ENCODE peak calls at places on chromosomes 1 and 21, in ten cellular contexts. J is T-helper 2 cell treated with Interferon-gamma antibody and Interleukin-4, amounts not matched to agents 5 μg/mL and 100 μg/mL, for 36 hours; C is PC-3; H is anterior cingulate cortex; B is AG08395; P is ACHN; R is cardiac septum; T is T-helper 17 cell; E is GM12865; Z is upper lobe of right lung. U is an unnamed sample.

GRCh38 chr1:207903767-207904166 is 7.2 kb downstream of the CD34 start:
- DNase-seq in J (no peak), C (peak), H (no peak), B (no peak), P (no peak), R (no peak), T (no peak), E (no peak), Z (no peak), U (no peak)

GRCh38 chr1:65467536-65467935 is 47.1 kb downstream of the LEPR start:
- DNase-seq in J (no peak), C (peak), H (no peak), B (no peak), P (no peak), R (no peak), T (no peak), E (peak), Z (no peak), U (peak)

GRCh38 chr1:36154765-36155559 is 998 bp upstream of the MAP7D1 start:
- DNase-seq in J (no peak), C (no peak), H (no peak), B (no peak), P (no peak), R (no peak), T (no peak), E (no peak), Z (no peak), U (peak)

GRCh38 chr1:167722152-167722869 is 529 bp downstream of the MPZL1 start:
- DNase-seq in J (no peak), C (peak), H (no peak), B (peak), P (peak), R (no peak), T (no peak), E (no peak), Z (peak), U (peak)

GRCh38 chr1:172497230-172497629 is 35.7 kb upstream of the SUCO start:
- DNase-seq in J (no peak), C (peak), H (no peak), B (peak), P (no peak), R (no peak), T (no peak), E (no peak), Z (no peak), U (peak)

GRCh38 chr1:246032111-246032551 is 474.9 kb downstream of the SMYD3 start:
- DNase-seq in J (no peak), C (no peak), H (no peak), B (no peak), P (peak), R (no peak), T (no peak), E (no peak), Z (no peak), U (peak)

GRCh38 chr1:74673351-74674111 is at the start of gene ERICH3:
- DNase-seq in J (no peak), C (no peak), H (no peak), B (peak), P (no peak), R (no peak), T (no peak), E (peak), Z (no peak), U (peak)

GRCh38 chr1:4671828-4672227 is 17.4 kb downstream of the AJAP1 start:
- DNase-seq in J (no peak), C (no peak), H (no peak), B (no peak), P (no peak), R (no peak), T (no peak), E (no peak), Z (no peak), U (no peak)

GRCh38 chr21:43697758-43698643 is 20.9 kb upstream of the PDXK start:
- DNase-seq in J (no peak), C (no peak), H (no peak), B (peak), P (no peak), R (no peak), T (no peak), E (no peak), Z (peak), U (no peak)

GRCh38 chr1:212482352-212483153 is 49.8 kb downstream of the NENF start:
- DNase-seq in J (no peak), C (peak), H (no peak), B (no peak), P (peak), R (no peak), T (no peak), E (no peak), Z (peak), U (peak)

GRCh38 chr1:193729429-193729828 is 543.0 kb upstream of the B3GALT2 start:
- DNase-seq in J (no peak), C (peak), H (no peak), B (no peak), P (no peak), R (no peak), T (no peak), E (no peak), Z (no peak), U (no peak)

GRCh38 chr1:203052556-203053059 is 26.3 kb downstream of the PPFIA4 start:
- DNase-seq in J (no peak), C (no peak), H (no peak), B (no peak), P (no peak), R (no peak), T (no peak), E (no peak), Z (no peak), U (no peak)

GRCh38 chr1:219279017-219279770 is 105.5 kb downstream of the LYPLAL1 start:
- DNase-seq in J (no peak), C (peak), H (no peak), B (no peak), P (no peak), R (no peak), T (no peak), E (no peak), Z (no peak), U (no peak)

GRCh38 chr1:201443747-201444146 is 22.2 kb upstream of the TNNI1 start:
- DNase-seq in J (no peak), C (no peak), H (no peak), B (no peak), P (no peak), R (no peak), T (no peak), E (no peak), Z (no peak), U (no peak)

GRCh38 chr21:37982496-37983318 is 66.5 kb upstream of the KCNJ6 start:
- DNase-seq in J (no peak), C (peak), H (no peak), B (no peak), P (no peak), R (no peak), T (no peak), E (no peak), Z (no peak), U (no peak)

GRCh38 chr1:15231714-15232201 is 15.3 kb upstream of the FHAD1 start:
- DNase-seq in J (peak), C (no peak), H (no peak), B (no peak), P (no peak), R (no peak), T (no peak), E (peak), Z (peak), U (no peak)

GRCh38 chr1:91564888-91565700 is 64.4 kb downstream of the CDC7 start:
- DNase-seq in J (no peak), C (no peak), H (no peak), B (peak), P (no peak), R (no peak), T (no peak), E (no peak), Z (no peak), U (no peak)

GRCh38 chr21:36803051-36803709 is 104.3 kb downstream of the SIM2 start:
- DNase-seq in J (no peak), C (no peak), H (no peak), B (no peak), P (no peak), R (no peak), T (no peak), E (no peak), Z (no peak), U (no peak)

GRCh38 chr1:190579517-190580193 is 102.0 kb upstream of the BRINP3 start:
- DNase-seq in J (no peak), C (no peak), H (no peak), B (no peak), P (peak), R (no peak), T (no peak), E (no peak), Z (no peak), U (no peak)

GRCh38 chr1:57252597-57253306 is 171.1 kb downstream of the DAB1 start:
- DNase-seq in J (no peak), C (no peak), H (no peak), B (peak), P (no peak), R (no peak), T (no peak), E (no peak), Z (no peak), U (no peak)

GRCh38 chr1:218336353-218336752 is 8.8 kb upstream of the TGFB2 start:
- DNase-seq in J (no peak), C (no peak), H (no peak), B (no peak), P (no peak), R (no peak), T (no peak), E (no peak), Z (no peak), U (no peak)

GRCh38 chr1:160108888-160109662 is 6.5 kb upstream of the ATP1A2 start:
- DNase-seq in J (no peak), C (peak), H (no peak), B (peak), P (peak), R (no peak), T (no peak), E (peak), Z (no peak), U (peak)

GRCh38 chr1:30598571-30599114 is 124.7 kb downstream of the MATN1 start:
- DNase-seq in J (no peak), C (no peak), H (no peak), B (no peak), P (no peak), R (no peak), T (no peak), E (no peak), Z (no peak), U (no peak)

GRCh38 chr1:151472852-151473731 is 13.8 kb upstream of the POGZ start:
- DNase-seq in J (no peak), C (peak), H (no peak), B (peak), P (peak), R (peak), T (peak), E (peak), Z (peak), U (peak)

GRCh38 chr1:234975122-234975940 is 153.3 kb downstream of the TOMM20 start:
- DNase-seq in J (peak), C (peak), H (no peak), B (peak), P (peak), R (peak), T (no peak), E (peak), Z (peak), U (peak)